ENCODE peak calls at places on chromosomes 13 and 19, in five cellular contexts. N is Calu3, B is BJ, X is fibroblast of lung, U is GM10248. S is an unnamed sample.

GRCh38 chr13:29418026-29418425 is 177.5 kb downstream of the SLC7A1 start:
- DNase-seq in N (no peak), B (no peak), X (no peak), U (no peak), S (no peak)

GRCh38 chr13:105147481-105147880 is 1388.0 kb downstream of the EFNB2 start:
- DNase-seq in N (no peak), B (no peak), X (peak), U (no peak), S (no peak)

GRCh38 chr13:26202365-26202972 is 19.6 kb downstream of the RNF6 start:
- DNase-seq in N (no peak), B (no peak), X (peak), U (no peak), S (no peak)

GRCh38 chr13:61727714-61728275 is 312.1 kb upstream of the PCDH20 start:
- DNase-seq in N (no peak), B (no peak), X (peak), U (no peak), S (no peak)

GRCh38 chr19:5839312-5840017 is at the start of gene FUT6:
- DNase-seq in N (no peak), B (no peak), X (no peak), U (no peak), S (no peak)

GRCh38 chr19:39846176-39846677 is at the start of gene FBL:
- DNase-seq in N (peak), B (peak), X (peak), U (peak), S (peak)

GRCh38 chr13:24894972-24895300 is 131.0 kb downstream of the RNF17 start:
- DNase-seq in N (no peak), B (no peak), X (no peak), U (no peak), S (no peak)

GRCh38 chr13:45473627-45474026 is 8.9 kb downstream of the COG3 start:
- DNase-seq in N (no peak), B (no peak), X (no peak), U (no peak), S (no peak)

GRCh38 chr13:29319451-29319850 is 276.0 kb downstream of the SLC7A1 start:
- DNase-seq in N (no peak), B (no peak), X (no peak), U (no peak), S (no peak)

GRCh38 chr13:65656740-65657329 is 1573.3 kb downstream of the PCDH9 start:
- DNase-seq in N (no peak), B (no peak), X (peak), U (no peak), S (no peak)

GRCh38 chr19:56538761-56539263 is at the start of gene ZFP28:
- DNase-seq in N (no peak), B (no peak), X (no peak), U (no peak), S (no peak)

GRCh38 chr13:25397763-25398162 is 26.0 kb downstream of the ATP8A2 start:
- DNase-seq in N (no peak), B (no peak), X (no peak), U (no peak), S (no peak)

GRCh38 chr13:51359352-51359751 is 19.9 kb downstream of the SERPINE3 start:
- DNase-seq in N (no peak), B (no peak), X (no peak), U (no peak), S (no peak)

GRCh38 chr13:101065314-101065713 is 351.0 kb downstream of the NALCN start:
- DNase-seq in N (no peak), B (no peak), X (peak), U (no peak), S (no peak)

GRCh38 chr19:21314676-21315075 is 14.5 kb downstream of the ZNF708 start:
- DNase-seq in N (no peak), B (no peak), X (peak), U (no peak), S (no peak)

GRCh38 chr19:24078688-24079087 is 8.3 kb upstream of the ZNF254 start:
- DNase-seq in N (no peak), B (no peak), X (no peak), U (no peak), S (no peak)

GRCh38 chr13:41645313-41645712 is 188.0 kb downstream of the RGCC start:
- DNase-seq in N (no peak), B (peak), X (peak), U (no peak), S (peak)

GRCh38 chr13:101272886-101273285 is 143.4 kb downstream of the NALCN start:
- DNase-seq in N (no peak), B (no peak), X (no peak), U (no peak), S (no peak)

GRCh38 chr19:45443462-45444317 is 20.0 kb upstream of the ERCC1 start:
- DNase-seq in N (peak), B (no peak), X (peak), U (peak), S (no peak)

GRCh38 chr19:49573009-49573408 is 7.3 kb downstream of the NOSIP start:
- DNase-seq in N (no peak), B (no peak), X (no peak), U (no peak), S (no peak)

GRCh38 chr19:49570138-49570856 is 10.1 kb downstream of the NOSIP start:
- DNase-seq in N (peak), B (no peak), X (peak), U (peak), S (peak)

GRCh38 chr19:49574206-49574755 is 6.1 kb downstream of the NOSIP start:
- DNase-seq in N (no peak), B (no peak), X (no peak), U (no peak), S (no peak)

GRCh38 chr19:49573451-49573850 is 6.9 kb downstream of the NOSIP start:
- DNase-seq in N (no peak), B (no peak), X (no peak), U (no peak), S (no peak)

DNA sequence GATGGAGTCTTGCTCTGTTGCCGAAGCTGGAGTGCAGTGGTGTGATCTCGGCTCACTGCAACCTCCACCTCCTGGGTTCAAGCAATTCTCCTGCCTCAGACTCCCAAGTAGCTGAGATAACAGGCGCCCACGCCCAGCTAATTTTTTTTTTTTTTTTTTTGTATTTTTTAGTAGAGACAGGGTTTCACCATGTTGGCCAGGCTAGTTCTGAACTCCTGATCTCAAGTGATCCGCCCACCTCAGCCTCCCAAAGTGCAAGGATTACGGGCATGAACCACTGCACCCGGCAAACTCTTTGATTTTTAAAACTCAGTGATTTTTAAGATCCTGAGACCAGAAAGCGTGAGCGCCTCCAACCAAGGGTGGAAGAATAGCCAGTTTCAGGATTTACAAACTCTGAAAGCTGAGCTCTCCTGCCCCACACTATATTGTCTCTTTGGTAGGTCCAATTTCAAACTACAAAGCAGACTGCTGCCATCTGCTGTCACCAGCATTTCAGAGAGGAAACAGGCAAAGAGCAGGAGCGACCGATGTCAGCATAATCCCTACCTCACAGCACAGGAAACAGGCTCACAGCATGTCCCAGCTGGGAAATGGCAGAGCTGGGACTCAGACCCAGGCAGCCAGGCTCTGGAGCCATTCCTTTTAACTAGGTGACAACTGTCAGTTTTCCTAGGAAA is 9.2 kb downstream of the NOSIP start:
- DNase-seq in N (no peak), B (no peak), X (no peak), U (no peak), S (no peak)
- TF ChIP-seq CTCF in N (no peak), B (no peak), X (no peak), U (peak), S (no peak)

GRCh38 chr19:49149652-49150105 is 5.5 kb downstream of the HRC start:
- DNase-seq in N (peak), B (no peak), X (peak), U (no peak), S (peak)
- TF ChIP-seq CTCF in N (no peak), B (no peak), X (no peak), U (no peak), S (no peak)

GRCh38 chr19:43662487-43662886 is 7.5 kb downstream of the PLAUR start:
- DNase-seq in N (peak), B (no peak), X (no peak), U (no peak), S (no peak)
- TF ChIP-seq CTCF in N (peak), B (peak), X (peak), U (no peak), S (peak)

GRCh38 chr13:110363009-110363408 is 55.9 kb downstream of the COL4A2 start:
- DNase-seq in N (no peak), B (no peak), X (no peak), U (no peak), S (no peak)
- TF ChIP-seq CTCF in N (no peak), B (peak), X (no peak), U (no peak), S (peak)

DNA sequence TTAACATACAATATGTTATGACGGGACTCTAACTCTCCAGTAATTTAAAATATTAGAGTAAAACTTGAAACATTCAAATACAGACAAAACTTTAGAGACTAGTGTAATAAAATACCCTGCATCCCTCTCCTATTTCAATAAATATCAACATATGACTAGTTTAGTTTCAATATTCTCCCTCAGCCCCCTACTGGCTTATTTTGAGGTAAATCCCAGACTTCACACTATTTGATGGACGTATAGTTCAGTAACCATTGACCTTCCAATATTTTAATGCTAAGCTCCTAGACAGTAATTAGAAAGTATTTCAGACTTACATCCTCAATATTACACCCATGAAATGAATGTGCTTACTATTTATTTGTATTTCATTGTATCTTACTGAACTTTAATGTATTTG is 180.7 kb upstream of the STARD13 start:
- DNase-seq in N (no peak), B (no peak), X (no peak), U (no peak), S (no peak)
- TF ChIP-seq CTCF in N (no peak), B (no peak), X (no peak), U (no peak), S (peak)

S was measured in AG04450.